ENCODE peak calls at places on chromosomes 16 and 17, in four cellular contexts. O is neuronal stem cell, T is IMR-90, E is trophoblast cell. B is an unnamed sample.

GRCh38 chr16:56269824-56270684 is 78.8 kb downstream of the GNAO1 start:
- DNase-seq in T (peak; percentile 86), O (no peak), E (no peak), B (peak; percentile 76)

GRCh38 chr17:72730091-72730490 is 362.4 kb downstream of the SLC39A11 start:
- DNase-seq in T (peak; percentile 85), E (peak; percentile 26), O (no peak), B (no peak)

GRCh38 chr16:14026572-14026971 is 44.5 kb upstream of the MRTFB start:
- DNase-seq in T (no peak), O (no peak), E (no peak), B (no peak)

GRCh38 chr17:43330876-43331639 is 67.7 kb upstream of the ARL4D start:
- DNase-seq in O (no peak), T (peak; percentile 39), E (peak; percentile 35), B (no peak)

GRCh38 chr17:11404431-11404830 is 163.4 kb downstream of the SHISA6 start:
- DNase-seq in E (no peak), O (no peak), T (no peak), B (no peak)

GRCh38 chr16:20401475-20402016 is 3.0 kb downstream of the PDILT start:
- DNase-seq in E (no peak), O (no peak), T (no peak), B (no peak)

GRCh38 chr16:67526149-67526732 is 2.4 kb upstream of the RIPOR1 start:
- DNase-seq in O (no peak), E (peak; percentile 94), T (peak; percentile 61), B (no peak)

GRCh38 chr16:14061732-14062259 is 9.3 kb upstream of the MRTFB start:
- DNase-seq in E (no peak), T (no peak), O (no peak), B (no peak)

GRCh38 chr16:27829975-27830374 is 233.5 kb downstream of the GSG1L start:
- DNase-seq in T (no peak), O (no peak), E (no peak), B (no peak)

GRCh38 chr17:2337811-2338657 is 733 bp downstream of the SGSM2 start:
- DNase-seq in T (peak; percentile 44), O (peak; percentile 42), E (peak; percentile 67), B (peak; percentile 73)

GRCh38 chr16:87789437-87790277 is 23.9 kb upstream of the KLHDC4 start:
- DNase-seq in T (peak; percentile 86), E (peak; percentile 99), O (no peak), B (no peak)

GRCh38 chr17:42227849-42228696 is 33.8 kb upstream of the GHDC start:
- DNase-seq in E (no peak), T (peak; percentile 58), O (no peak), B (peak; percentile 51)

GRCh38 chr16:85552980-85553435 is 60.1 kb upstream of the GSE1 start:
- DNase-seq in T (no peak), E (peak; percentile 75), O (no peak), B (no peak)

GRCh38 chr17:17824119-17824779 is 12.5 kb downstream of the SREBF1 start:
- DNase-seq in E (no peak), T (no peak), O (no peak), B (peak; percentile 51)
- H4K8ac ChIP-seq in E (peak overlapping the region; percentile 80), T (peak overlapping the region; percentile 5), O (no peak overlapping the region), B (peak overlapping the region; percentile 93)

DNA sequence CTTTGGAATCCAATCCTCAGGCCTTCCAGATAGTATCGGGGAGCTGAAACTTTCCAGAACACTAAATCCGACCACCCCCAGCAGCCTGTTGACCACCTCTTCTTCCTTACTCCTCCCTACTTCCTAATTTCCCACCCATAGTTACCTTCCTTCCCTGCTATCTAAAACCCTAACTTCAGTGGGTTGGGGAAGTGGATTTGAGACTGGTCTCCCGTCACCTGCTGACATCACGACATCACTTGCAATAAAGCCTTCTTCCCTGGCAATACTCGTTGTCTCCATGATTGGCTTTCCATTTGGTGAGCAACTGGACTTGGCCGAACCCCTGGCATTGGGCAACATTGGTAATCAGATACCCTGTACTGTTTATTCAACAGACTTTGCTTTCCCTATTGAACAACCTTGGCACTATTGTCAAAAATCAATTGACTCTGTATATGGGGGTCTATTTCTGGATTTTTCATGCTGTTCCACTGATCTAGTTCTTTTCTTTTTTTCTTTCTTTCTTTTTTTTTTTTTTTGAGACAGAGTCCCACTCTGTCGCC is 11.8 kb upstream of the FOXK2 start:
- DNase-seq in T (no peak), O (no peak), E (no peak), B (no peak)
- H3K4me2 ChIP-seq in T (no peak overlapping the region), O (no peak overlapping the region), E (no peak overlapping the region), B (no peak overlapping the region)

DNA sequence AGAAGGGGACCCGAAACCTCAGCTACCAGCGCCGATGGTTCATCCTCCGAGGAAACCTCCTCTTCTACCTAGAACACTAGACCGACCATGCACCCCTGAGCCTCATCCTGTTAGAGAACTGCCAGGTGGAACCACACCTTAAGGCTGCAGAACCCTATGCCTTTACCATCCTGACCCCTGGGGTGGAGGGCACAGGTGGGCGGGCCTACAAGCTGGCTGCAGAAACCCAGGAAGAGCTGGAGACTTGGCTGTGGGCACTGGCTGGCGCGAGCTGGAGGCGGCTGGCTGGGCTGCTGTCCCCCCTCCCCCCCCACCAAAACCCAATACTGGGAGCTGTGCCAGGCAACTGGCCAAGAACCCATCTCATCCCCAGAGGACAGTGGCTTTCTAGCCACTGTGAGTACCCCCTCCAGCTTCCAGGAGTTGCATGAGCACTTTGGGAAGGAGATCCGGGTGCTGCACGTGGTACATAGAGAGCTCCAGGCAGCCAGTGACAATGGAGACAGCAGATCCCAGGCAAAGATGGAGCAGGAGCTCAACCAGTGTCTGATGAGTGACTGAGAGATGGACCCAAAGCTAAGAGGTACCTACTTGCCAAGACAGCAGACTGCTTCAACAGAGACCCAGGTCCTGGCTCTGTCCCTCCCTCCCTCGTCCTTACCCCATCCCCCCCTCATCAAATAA is 1.4 kb upstream of the CD2BP2 start:
- DNase-seq in O (no peak), E (no peak), T (no peak), B (no peak)
- H4K8ac ChIP-seq in O (no peak overlapping the region), E (peak overlapping the region; percentile 90), T (peak overlapping the region; percentile 55), B (peak overlapping the region; percentile 95)

DNA sequence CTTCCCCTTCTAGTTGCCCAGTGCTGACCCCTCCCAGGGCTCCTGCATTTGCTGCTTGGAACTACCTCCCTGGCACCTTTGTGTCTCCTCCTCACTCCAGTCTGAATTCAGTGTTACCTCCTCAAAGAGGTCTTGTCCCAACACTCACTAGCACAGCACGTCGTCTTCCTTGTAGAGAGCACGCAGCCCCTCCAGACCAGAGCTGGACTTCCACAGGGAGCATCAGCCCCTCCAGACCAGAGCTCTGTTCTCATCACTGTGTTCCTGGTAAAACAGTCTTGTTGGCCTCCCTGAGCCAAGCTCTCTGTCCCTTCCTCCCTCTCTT is 27.8 kb upstream of the MGAT5B start:
- DNase-seq in O (peak; percentile 21), T (no peak), E (no peak), B (no peak)
- H3K4me2 ChIP-seq in O (peak overlapping the region; percentile 60), T (no peak overlapping the region), E (no peak overlapping the region), B (no peak overlapping the region)

DNA sequence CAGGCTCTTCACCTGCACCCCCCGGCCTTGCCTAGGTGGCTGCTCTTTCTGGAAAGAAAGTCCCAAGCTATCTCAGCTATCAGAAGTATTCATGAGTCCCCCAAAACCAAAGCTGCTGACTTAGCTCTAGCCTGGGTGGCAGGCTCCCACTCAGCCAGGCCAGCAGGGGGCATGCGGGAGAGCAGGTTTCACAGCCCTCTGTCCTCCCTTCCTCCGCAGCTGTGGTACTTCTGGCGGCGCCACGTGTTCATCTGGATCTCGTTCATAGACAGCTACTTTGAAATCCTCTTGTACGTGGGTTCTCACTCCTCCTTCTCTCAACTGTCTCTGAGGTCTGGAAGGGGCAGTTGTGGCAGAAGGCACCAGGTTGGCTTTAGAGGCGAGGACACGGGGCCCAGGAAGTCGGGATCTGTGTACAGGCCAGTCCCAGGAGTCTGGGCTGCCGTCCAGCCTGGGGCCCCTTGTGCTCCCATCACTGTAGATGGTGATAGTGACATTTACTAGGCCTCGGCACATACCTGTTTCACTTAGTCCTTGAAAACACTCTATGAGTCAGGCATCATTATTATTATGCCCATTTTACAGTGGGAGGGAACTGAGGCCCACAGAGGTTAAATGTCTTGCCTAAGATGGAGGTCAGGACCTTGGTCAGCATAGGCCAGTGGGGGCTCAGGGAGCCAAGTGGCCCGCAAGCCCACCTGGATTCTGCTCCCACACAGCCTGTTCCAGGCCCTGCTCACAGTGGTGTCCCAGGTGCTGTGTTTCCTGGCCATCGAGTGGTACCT is 12.9 kb downstream of the TRPV2 start:
- DNase-seq in E (peak; percentile 55), O (no peak), T (peak; percentile 59), B (peak; percentile 59)
- H4K8ac ChIP-seq in E (peak overlapping the region; percentile 5), O (no peak overlapping the region), T (peak overlapping the region; percentile 27), B (peak overlapping the region; percentile 75)

DNA sequence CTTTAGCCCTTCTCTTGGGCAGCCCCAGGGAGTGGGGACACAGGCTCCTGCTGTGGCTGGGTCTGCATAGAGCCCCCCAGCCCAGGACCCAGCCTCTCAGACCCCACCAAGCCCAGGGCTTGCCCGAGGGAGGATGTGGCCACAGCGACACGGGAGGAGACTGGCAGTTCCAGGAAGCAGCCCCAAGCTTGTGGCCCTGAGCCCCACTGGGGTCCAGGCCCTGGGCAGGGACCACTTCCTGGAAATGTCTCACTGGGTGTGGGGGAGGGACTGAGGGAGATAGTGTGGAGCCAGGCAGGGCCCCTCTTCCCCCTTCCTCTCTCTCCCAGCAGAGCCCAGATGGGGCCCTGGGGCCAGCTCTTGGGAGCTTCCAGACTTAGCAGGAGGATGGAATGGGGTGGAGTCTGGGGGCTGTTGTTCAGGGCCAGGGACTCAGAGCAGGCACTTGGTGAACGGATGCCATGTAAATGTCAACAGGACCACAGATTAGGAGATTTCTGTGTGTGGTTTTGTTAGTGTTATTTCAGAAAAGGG is 35.3 kb downstream of the ADGRG5 start:
- DNase-seq in O (no peak), E (no peak), T (no peak), B (no peak)
- H3K4me2 ChIP-seq in O (no peak overlapping the region), E (no peak overlapping the region), T (no peak overlapping the region), B (no peak overlapping the region)

GRCh38 chr17:4588862-4589625 is 4.7 kb downstream of the SMTNL2 start:
- DNase-seq in T (no peak), E (no peak), O (no peak), B (no peak)
- H4K8ac ChIP-seq in T (no peak overlapping the region), E (peak overlapping the region; percentile 89), O (no peak overlapping the region), B (no peak overlapping the region)

DNA sequence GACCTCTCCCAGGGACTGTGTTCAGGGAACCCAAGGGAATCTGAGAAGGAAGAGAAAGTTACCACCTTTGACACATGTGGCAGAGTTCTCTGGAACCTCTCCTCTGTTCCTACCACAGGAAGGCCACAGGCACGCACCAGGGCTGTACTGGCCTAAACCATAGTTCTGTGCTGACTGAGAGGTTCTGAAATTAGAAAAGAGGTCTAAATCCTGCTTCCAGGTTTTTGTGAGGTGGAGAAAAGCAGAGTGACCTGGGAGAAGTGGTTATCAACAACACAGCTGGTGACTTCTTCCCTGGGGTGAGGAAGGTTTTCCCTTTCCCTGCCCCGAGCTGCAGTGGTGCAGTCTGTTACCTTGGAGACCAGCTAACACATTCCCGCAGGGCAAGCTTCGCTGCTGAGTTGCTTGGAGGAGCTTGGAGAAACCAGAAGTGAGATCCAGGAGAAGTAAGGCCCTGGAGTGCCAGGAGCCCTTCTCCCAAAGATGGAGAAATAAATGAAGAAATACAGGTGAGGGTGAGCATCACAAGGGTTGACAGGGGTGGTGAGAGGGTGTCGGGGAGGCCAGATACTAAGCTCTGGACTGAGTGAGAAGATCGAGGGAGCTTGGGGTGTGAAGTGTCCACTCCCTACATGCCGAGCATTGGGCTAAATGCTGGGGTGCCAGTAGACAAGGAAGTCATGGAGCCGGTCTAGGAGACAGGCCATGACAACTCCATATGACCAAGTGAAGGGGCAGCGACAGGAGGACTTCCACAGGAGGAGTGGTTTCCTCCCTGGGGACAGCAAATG is at the start of gene VWA3A:
- DNase-seq in O (peak; percentile 42), E (peak; percentile 93), T (peak; percentile 64), B (peak; percentile 75)
- H3K4me2 ChIP-seq in O (peak within 1 kb of the TSS; percentile 30), E (no peak within 1 kb of the TSS), T (peak within 1 kb of the TSS; percentile 85), B (peak within 1 kb of the TSS; percentile 21)

B was measured in mesenchymal stem cell.